ENCODE peak calls at places on chromosomes 11 and 22, in eight cellular contexts. One of them, this sample, is unnamed.

GRCh38 chr11:62604460-62605130 is 2.9 kb upstream of the MTA2 start:
- DNase-seq in neural progenitor cell: peak
- DNase-seq in dorsolateral prefrontal cortex: no peak
- DNase-seq in kidney: no peak
- DNase-seq in A673: peak
- DNase-seq in tibial nerve: no peak
- DNase-seq in fibroblast of lung: no peak
- DNase-seq in BJ: no peak
- DNase-seq in this sample: no peak

GRCh38 chr11:21814169-21814568 is 378.7 kb upstream of the ANO5 start:
- DNase-seq in neural progenitor cell: no peak
- DNase-seq in dorsolateral prefrontal cortex: no peak
- DNase-seq in kidney: no peak
- DNase-seq in A673: peak
- DNase-seq in tibial nerve: no peak
- DNase-seq in fibroblast of lung: peak
- DNase-seq in BJ: no peak
- DNase-seq in this sample: no peak

GRCh38 chr11:67178878-67179277 is 59.8 kb downstream of the KDM2A start:
- DNase-seq in neural progenitor cell: no peak
- DNase-seq in dorsolateral prefrontal cortex: no peak
- DNase-seq in kidney: no peak
- DNase-seq in A673: no peak
- DNase-seq in tibial nerve: no peak
- DNase-seq in fibroblast of lung: peak
- DNase-seq in BJ: no peak
- DNase-seq in this sample: no peak

GRCh38 chr22:26658671-26659478 is 1.5 kb downstream of the MIAT start:
- DNase-seq in neural progenitor cell: peak
- DNase-seq in dorsolateral prefrontal cortex: peak
- DNase-seq in kidney: no peak
- DNase-seq in A673: peak
- DNase-seq in tibial nerve: peak
- DNase-seq in fibroblast of lung: peak
- DNase-seq in BJ: peak
- DNase-seq in this sample: peak

GRCh38 chr22:50276143-50276542 is 6.0 kb upstream of the MAPK11 start:
- DNase-seq in neural progenitor cell: no peak
- DNase-seq in dorsolateral prefrontal cortex: peak
- DNase-seq in kidney: peak
- DNase-seq in A673: peak
- DNase-seq in tibial nerve: peak
- DNase-seq in fibroblast of lung: peak
- DNase-seq in BJ: no peak
- DNase-seq in this sample: no peak

GRCh38 chr22:40654522-40655167 is 18.1 kb upstream of the MRTFA start:
- DNase-seq in neural progenitor cell: no peak
- DNase-seq in dorsolateral prefrontal cortex: peak
- DNase-seq in kidney: no peak
- DNase-seq in A673: peak
- DNase-seq in tibial nerve: peak
- DNase-seq in fibroblast of lung: peak
- DNase-seq in BJ: peak
- DNase-seq in this sample: peak

GRCh38 chr22:49968313-49968830 is 7.8 kb downstream of the PIM3 start:
- DNase-seq in neural progenitor cell: no peak
- DNase-seq in dorsolateral prefrontal cortex: no peak
- DNase-seq in kidney: peak
- DNase-seq in A673: no peak
- DNase-seq in tibial nerve: no peak
- DNase-seq in fibroblast of lung: no peak
- DNase-seq in BJ: no peak
- DNase-seq in this sample: no peak

GRCh38 chr11:120134106-120134930 is 3.6 kb downstream of the TRIM29 start:
- DNase-seq in neural progenitor cell: no peak
- DNase-seq in dorsolateral prefrontal cortex: peak
- DNase-seq in kidney: no peak
- DNase-seq in A673: no peak
- DNase-seq in tibial nerve: no peak
- DNase-seq in fibroblast of lung: no peak
- DNase-seq in BJ: no peak
- DNase-seq in this sample: no peak

GRCh38 chr22:29482726-29483125 is 2.7 kb downstream of the NEFH start:
- DNase-seq in neural progenitor cell: no peak
- DNase-seq in dorsolateral prefrontal cortex: no peak
- DNase-seq in kidney: no peak
- DNase-seq in A673: no peak
- DNase-seq in tibial nerve: no peak
- DNase-seq in fibroblast of lung: no peak
- DNase-seq in BJ: no peak
- DNase-seq in this sample: no peak

GRCh38 chr11:111378773-111379499 is at the start of gene POU2AF1:
- DNase-seq in neural progenitor cell: no peak
- DNase-seq in dorsolateral prefrontal cortex: no peak
- DNase-seq in kidney: peak
- DNase-seq in A673: no peak
- DNase-seq in tibial nerve: no peak
- DNase-seq in fibroblast of lung: peak
- DNase-seq in BJ: no peak
- DNase-seq in this sample: peak

GRCh38 chr11:10328314-10329090 is 23.6 kb downstream of the ADM start:
- DNase-seq in neural progenitor cell: no peak
- DNase-seq in dorsolateral prefrontal cortex: no peak
- DNase-seq in kidney: no peak
- DNase-seq in A673: peak
- DNase-seq in tibial nerve: no peak
- DNase-seq in fibroblast of lung: peak
- DNase-seq in BJ: peak
- DNase-seq in this sample: no peak

GRCh38 chr22:49017769-49018330 is 809.8 kb downstream of the BRD1 start:
- DNase-seq in neural progenitor cell: no peak
- DNase-seq in dorsolateral prefrontal cortex: no peak
- DNase-seq in kidney: peak
- DNase-seq in A673: no peak
- DNase-seq in tibial nerve: no peak
- DNase-seq in fibroblast of lung: no peak
- DNase-seq in BJ: no peak
- DNase-seq in this sample: no peak

GRCh38 chr11:19398772-19399542 is 158.2 kb upstream of the E2F8 start:
- DNase-seq in neural progenitor cell: no peak
- DNase-seq in dorsolateral prefrontal cortex: no peak
- DNase-seq in kidney: peak
- DNase-seq in A673: no peak
- DNase-seq in tibial nerve: peak
- DNase-seq in fibroblast of lung: peak
- DNase-seq in BJ: peak
- DNase-seq in this sample: peak

GRCh38 chr11:132576706-132577105 is 955.6 kb downstream of the OPCML start:
- DNase-seq in neural progenitor cell: peak
- DNase-seq in dorsolateral prefrontal cortex: no peak
- DNase-seq in kidney: no peak
- DNase-seq in A673: peak
- DNase-seq in tibial nerve: no peak
- DNase-seq in fibroblast of lung: peak
- DNase-seq in BJ: peak
- DNase-seq in this sample: peak

GRCh38 chr11:64331569-64332371 is 8.2 kb upstream of the CCDC88B start:
- DNase-seq in neural progenitor cell: no peak
- DNase-seq in dorsolateral prefrontal cortex: peak
- DNase-seq in kidney: peak
- DNase-seq in A673: peak
- DNase-seq in tibial nerve: peak
- DNase-seq in fibroblast of lung: peak
- DNase-seq in BJ: no peak
- DNase-seq in this sample: peak

GRCh38 chr11:75140269-75141138 is 10.4 kb upstream of the SLCO2B1 start:
- DNase-seq in neural progenitor cell: peak
- DNase-seq in dorsolateral prefrontal cortex: peak
- DNase-seq in kidney: no peak
- DNase-seq in A673: peak
- DNase-seq in tibial nerve: peak
- DNase-seq in fibroblast of lung: peak
- DNase-seq in BJ: no peak
- DNase-seq in this sample: no peak

GRCh38 chr11:122491486-122491885 is 164.0 kb upstream of the UBASH3B start:
- DNase-seq in neural progenitor cell: no peak
- DNase-seq in dorsolateral prefrontal cortex: peak
- DNase-seq in kidney: no peak
- DNase-seq in A673: peak
- DNase-seq in tibial nerve: peak
- DNase-seq in fibroblast of lung: peak
- DNase-seq in BJ: peak
- DNase-seq in this sample: peak

GRCh38 chr22:28647216-28647615 is 32.4 kb downstream of the TTC28 start:
- DNase-seq in neural progenitor cell: no peak
- DNase-seq in dorsolateral prefrontal cortex: no peak
- DNase-seq in kidney: no peak
- DNase-seq in A673: no peak
- DNase-seq in tibial nerve: no peak
- DNase-seq in fibroblast of lung: peak
- DNase-seq in BJ: no peak
- DNase-seq in this sample: no peak

GRCh38 chr22:32760815-32761214 is 40.7 kb upstream of the TIMP3 start:
- DNase-seq in neural progenitor cell: no peak
- DNase-seq in dorsolateral prefrontal cortex: no peak
- DNase-seq in kidney: peak
- DNase-seq in A673: no peak
- DNase-seq in tibial nerve: peak
- DNase-seq in fibroblast of lung: no peak
- DNase-seq in BJ: no peak
- DNase-seq in this sample: no peak

GRCh38 chr22:41576877-41577276 is 12.8 kb downstream of the PMM1 start:
- DNase-seq in neural progenitor cell: peak
- DNase-seq in dorsolateral prefrontal cortex: peak
- DNase-seq in kidney: no peak
- DNase-seq in A673: peak
- DNase-seq in tibial nerve: no peak
- DNase-seq in fibroblast of lung: peak
- DNase-seq in BJ: no peak
- DNase-seq in this sample: no peak

GRCh38 chr11:123525072-123525471 is 95.0 kb downstream of the GRAMD1B start:
- DNase-seq in neural progenitor cell: no peak
- DNase-seq in dorsolateral prefrontal cortex: no peak
- DNase-seq in kidney: no peak
- DNase-seq in A673: peak
- DNase-seq in tibial nerve: no peak
- DNase-seq in fibroblast of lung: no peak
- DNase-seq in BJ: no peak
- DNase-seq in this sample: no peak

GRCh38 chr22:37486224-37486845 is at the start of gene MFNG:
- DNase-seq in neural progenitor cell: peak
- DNase-seq in dorsolateral prefrontal cortex: no peak
- DNase-seq in kidney: peak
- DNase-seq in A673: peak
- DNase-seq in tibial nerve: peak
- DNase-seq in fibroblast of lung: peak
- DNase-seq in BJ: no peak
- DNase-seq in this sample: no peak
- TF ChIP-seq CTCF in neural progenitor cell: peak
- TF ChIP-seq CTCF in dorsolateral prefrontal cortex: no peak
- TF ChIP-seq CTCF in kidney: no peak
- TF ChIP-seq CTCF in A673: no peak
- TF ChIP-seq CTCF in tibial nerve: no peak
- TF ChIP-seq CTCF in fibroblast of lung: peak
- TF ChIP-seq CTCF in BJ: peak
- TF ChIP-seq CTCF in this sample: peak

GRCh38 chr22:33780761-33781160 is 139.5 kb downstream of the LARGE1 start:
- DNase-seq in neural progenitor cell: no peak
- DNase-seq in dorsolateral prefrontal cortex: no peak
- DNase-seq in kidney: no peak
- DNase-seq in A673: no peak
- DNase-seq in tibial nerve: no peak
- DNase-seq in fibroblast of lung: no peak
- DNase-seq in BJ: no peak
- DNase-seq in this sample: no peak
- H3K4me3 ChIP-seq in neural progenitor cell: no peak
- H3K4me3 ChIP-seq in dorsolateral prefrontal cortex: no peak
- H3K4me3 ChIP-seq in kidney: no peak
- H3K4me3 ChIP-seq in A673: no peak
- H3K4me3 ChIP-seq in tibial nerve: no peak
- H3K4me3 ChIP-seq in fibroblast of lung: no peak
- H3K4me3 ChIP-seq in BJ: no peak
- H3K4me3 ChIP-seq in this sample: no peak

GRCh38 chr11:17550455-17551346 is 3.6 kb downstream of the OTOG start:
- DNase-seq in neural progenitor cell: no peak
- DNase-seq in dorsolateral prefrontal cortex: no peak
- DNase-seq in kidney: no peak
- DNase-seq in A673: no peak
- DNase-seq in tibial nerve: no peak
- DNase-seq in fibroblast of lung: no peak
- DNase-seq in BJ: no peak
- DNase-seq in this sample: no peak

GRCh38 chr11:17547051-17547577 is at the start of gene OTOG:
- DNase-seq in neural progenitor cell: peak
- DNase-seq in dorsolateral prefrontal cortex: no peak
- DNase-seq in kidney: no peak
- DNase-seq in A673: peak
- DNase-seq in tibial nerve: no peak
- DNase-seq in fibroblast of lung: no peak
- DNase-seq in BJ: no peak
- DNase-seq in this sample: no peak

GRCh38 chr11:17548444-17548843 is 1.4 kb downstream of the OTOG start:
- DNase-seq in neural progenitor cell: peak
- DNase-seq in dorsolateral prefrontal cortex: no peak
- DNase-seq in kidney: no peak
- DNase-seq in A673: no peak
- DNase-seq in tibial nerve: no peak
- DNase-seq in fibroblast of lung: no peak
- DNase-seq in BJ: no peak
- DNase-seq in this sample: no peak

GRCh38 chr11:17546240-17546639 is 819 bp upstream of the OTOG start:
- DNase-seq in neural progenitor cell: no peak
- DNase-seq in dorsolateral prefrontal cortex: no peak
- DNase-seq in kidney: no peak
- DNase-seq in A673: no peak
- DNase-seq in tibial nerve: no peak
- DNase-seq in fibroblast of lung: no peak
- DNase-seq in BJ: no peak
- DNase-seq in this sample: no peak

DNA sequence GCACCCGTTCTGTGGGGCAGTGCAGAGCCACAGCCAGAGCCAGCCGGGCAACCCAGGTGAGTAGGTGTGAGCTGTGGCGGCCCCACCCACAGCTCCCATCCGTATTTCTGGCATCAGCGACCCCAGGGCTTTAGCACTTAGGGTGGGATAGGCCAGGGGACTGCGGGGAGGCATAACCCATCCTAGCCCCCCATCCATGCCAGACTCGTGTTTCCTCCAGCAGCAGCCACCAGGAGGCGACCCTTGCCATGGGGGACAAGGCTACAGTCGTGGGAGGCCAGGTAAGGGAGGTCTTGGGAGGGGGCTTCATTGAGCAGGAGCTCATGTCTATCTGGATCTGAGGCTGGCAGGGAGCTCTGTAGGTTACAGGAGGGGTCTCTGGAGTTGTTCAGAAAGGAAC is 873 bp downstream of the OTOG start:
- DNase-seq in neural progenitor cell: no peak
- DNase-seq in dorsolateral prefrontal cortex: no peak
- DNase-seq in kidney: no peak
- DNase-seq in A673: no peak
- DNase-seq in tibial nerve: no peak
- DNase-seq in fibroblast of lung: no peak
- DNase-seq in BJ: no peak
- DNase-seq in this sample: no peak
- TF ChIP-seq CTCF in neural progenitor cell: no peak
- TF ChIP-seq CTCF in dorsolateral prefrontal cortex: no peak
- TF ChIP-seq CTCF in kidney: no peak
- TF ChIP-seq CTCF in A673: peak
- TF ChIP-seq CTCF in tibial nerve: no peak
- TF ChIP-seq CTCF in fibroblast of lung: no peak
- TF ChIP-seq CTCF in BJ: no peak
- TF ChIP-seq CTCF in this sample: no peak

GRCh38 chr22:22180738-22181514 is 63.7 kb upstream of the VPREB1 start:
- DNase-seq in neural progenitor cell: no peak
- DNase-seq in dorsolateral prefrontal cortex: no peak
- DNase-seq in kidney: no peak
- DNase-seq in A673: no peak
- DNase-seq in tibial nerve: no peak
- DNase-seq in fibroblast of lung: no peak
- DNase-seq in BJ: no peak
- DNase-seq in this sample: no peak
- H3K4me3 ChIP-seq in neural progenitor cell: no peak
- H3K4me3 ChIP-seq in dorsolateral prefrontal cortex: no peak
- H3K4me3 ChIP-seq in kidney: peak
- H3K4me3 ChIP-seq in A673: no peak
- H3K4me3 ChIP-seq in tibial nerve: no peak
- H3K4me3 ChIP-seq in fibroblast of lung: no peak
- H3K4me3 ChIP-seq in BJ: no peak
- H3K4me3 ChIP-seq in this sample: no peak